ENCODE peak calls at places on chromosomes 7 and 10, in six cellular contexts. M is naive thymus-derived CD4-positive, alpha-beta T cell; W is ovary; P is heart right ventricle; B is SK-N-SH; V is left ventricle myocardium inferior. F is an unnamed sample.

GRCh38 chr7:36637417-36637816 is 86.9 kb downstream of the AOAH start:
- DNase-seq in M (no peak), W (no peak), P (no peak), B (no peak), V (no peak), F (no peak)

GRCh38 chr7:151247016-151247580 is 1.4 kb downstream of the SMARCD3 start:
- DNase-seq in M (no peak), W (peak), P (no peak), B (peak), V (no peak), F (no peak)

GRCh38 chr7:94602181-94602580 is 53.8 kb downstream of the SGCE start:
- DNase-seq in M (no peak), W (no peak), P (no peak), B (no peak), V (no peak), F (no peak)

GRCh38 chr10:110413049-110413783 is 84.5 kb upstream of the DUSP5 start:
- DNase-seq in M (no peak), W (no peak), P (no peak), B (no peak), V (no peak), F (no peak)

GRCh38 chr10:35640951-35641429 is 1.1 kb downstream of the FZD8 start:
- DNase-seq in M (peak), W (peak), P (peak), B (peak), V (peak), F (peak)

GRCh38 chr7:96718107-96719003 is 8.7 kb upstream of the SEM1 start:
- DNase-seq in M (no peak), W (no peak), P (no peak), B (no peak), V (no peak), F (no peak)

GRCh38 chr7:4190021-4190981 is 491.8 kb upstream of the FOXK1 start:
- DNase-seq in M (no peak), W (no peak), P (no peak), B (no peak), V (no peak), F (no peak)

GRCh38 chr7:76074972-76075370 is 27.1 kb downstream of the MDH2 start:
- DNase-seq in M (no peak), W (no peak), P (no peak), B (no peak), V (no peak), F (no peak)

GRCh38 chr10:12097791-12098190 is 29.0 kb downstream of the DHTKD1 start:
- DNase-seq in M (no peak), W (no peak), P (no peak), B (no peak), V (no peak), F (no peak)

GRCh38 chr7:20561908-20562307 is 53.6 kb upstream of the ABCB5 start:
- DNase-seq in M (no peak), W (no peak), P (no peak), B (no peak), V (no peak), F (no peak)

GRCh38 chr7:149238051-149238450 is 1.4 kb upstream of the ZNF212 start:
- DNase-seq in M (no peak), W (no peak), P (no peak), B (no peak), V (no peak), F (no peak)

GRCh38 chr10:102814456-102814871 is 22.7 kb downstream of the CYP17A1 start:
- DNase-seq in M (no peak), W (no peak), P (peak), B (no peak), V (peak), F (no peak)

DNA sequence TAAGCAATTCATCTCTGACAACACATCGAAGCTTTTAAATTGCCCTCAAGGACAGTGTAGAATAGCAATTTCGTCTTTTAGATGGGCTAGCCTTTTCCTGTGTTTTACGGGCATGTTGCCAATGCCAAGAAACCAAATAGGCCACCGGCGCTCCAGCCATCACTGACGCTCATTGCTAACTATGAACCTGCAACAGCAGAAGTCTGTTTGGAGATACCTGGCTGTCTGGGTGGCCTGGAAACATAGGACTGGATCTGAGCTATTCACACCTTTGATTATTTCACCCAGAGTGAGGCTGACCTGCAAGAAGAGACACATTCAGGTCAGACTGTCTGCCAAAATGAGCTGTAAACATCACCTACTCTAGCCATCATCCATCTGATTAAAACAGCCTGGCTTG is 12.0 kb downstream of the KPNA7 start:
- DNase-seq in M (no peak), W (no peak), P (no peak), B (no peak), V (no peak), F (no peak)
- H3K27ac ChIP-seq in M (no peak), W (no peak), P (no peak), B (no peak), V (no peak), F (no peak)

DNA sequence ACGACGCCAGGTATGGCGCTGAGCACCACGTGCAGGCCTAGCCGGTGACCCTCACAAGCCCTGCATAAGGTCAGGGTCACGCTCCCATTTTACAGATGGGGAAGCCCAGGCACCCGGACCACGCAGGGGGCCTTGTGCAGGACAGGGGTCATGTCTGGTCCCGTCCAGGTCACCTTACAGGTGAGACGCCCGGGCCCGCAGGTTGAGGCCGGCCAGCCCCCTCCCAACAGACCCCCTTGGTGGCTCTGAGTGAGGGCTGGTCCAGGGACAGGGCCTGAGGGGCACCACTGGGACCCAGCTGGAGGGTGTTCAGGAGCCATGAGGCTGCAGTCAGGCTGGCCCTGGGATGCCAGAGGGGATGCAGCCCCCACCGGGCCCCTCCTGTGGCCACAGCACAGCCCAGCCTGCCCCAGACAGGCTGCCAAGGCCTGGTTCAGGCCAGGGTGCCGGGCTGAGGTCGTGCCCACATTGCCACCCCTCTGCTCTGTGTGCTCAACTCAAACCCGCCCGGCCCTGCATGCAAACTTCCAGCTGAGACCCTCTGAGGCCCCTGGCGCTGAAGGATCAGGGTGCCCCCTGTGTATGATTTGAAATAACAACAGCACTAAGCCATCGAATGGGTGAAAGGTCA is 69.0 kb downstream of the PWWP2B start:
- DNase-seq in M (no peak), W (no peak), P (no peak), B (no peak), V (peak), F (no peak)
- H3K27ac ChIP-seq in M (no peak), W (peak), P (peak), B (no peak), V (peak), F (peak)

DNA sequence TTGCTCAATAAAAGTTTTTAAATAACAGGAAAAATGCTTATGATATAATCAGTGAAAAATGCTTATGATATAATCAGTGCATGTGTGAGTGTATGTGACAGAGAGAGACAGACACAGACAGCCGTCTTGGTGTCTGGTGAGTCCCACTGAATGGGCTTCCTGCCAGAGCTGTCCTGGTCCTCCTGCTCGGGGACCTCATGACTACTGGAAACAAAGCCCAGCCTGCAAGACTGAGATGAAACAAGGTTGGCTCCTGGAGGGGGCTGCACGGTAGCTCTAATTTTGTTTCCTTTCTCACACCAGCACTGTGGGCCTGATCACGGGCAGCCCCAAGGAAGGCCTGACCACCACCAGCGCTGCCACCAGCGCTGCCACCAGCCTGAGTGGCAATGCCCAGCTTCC is 57.3 kb downstream of the NRP1 start:
- DNase-seq in M (no peak), W (no peak), P (peak), B (peak), V (peak), F (peak)
- H3K27ac ChIP-seq in M (no peak), W (no peak), P (peak), B (peak), V (peak), F (no peak)

GRCh38 chr7:2700141-2700850 is 12.3 kb downstream of the AMZ1 start:
- DNase-seq in M (no peak), W (no peak), P (no peak), B (no peak), V (no peak), F (no peak)

GRCh38 chr7:2698581-2699288 is 10.7 kb downstream of the AMZ1 start:
- DNase-seq in M (peak), W (no peak), P (no peak), B (no peak), V (no peak), F (no peak)

GRCh38 chr7:2701406-2701805 is 13.4 kb downstream of the AMZ1 start:
- DNase-seq in M (no peak), W (no peak), P (no peak), B (no peak), V (no peak), F (no peak)

GRCh38 chr7:2701832-2702593 is 14.0 kb downstream of the AMZ1 start:
- DNase-seq in M (no peak), W (peak), P (no peak), B (peak), V (peak), F (no peak)

GRCh38 chr7:2699289-2699620 is 11.3 kb downstream of the AMZ1 start:
- DNase-seq in M (no peak), W (no peak), P (no peak), B (no peak), V (no peak), F (no peak)
- H3K27ac ChIP-seq in M (no peak), W (no peak), P (no peak), B (no peak), V (no peak), F (no peak)

GRCh38 chr10:79272353-79272752 is 74.9 kb upstream of the PPIF start:
- DNase-seq in M (no peak), W (no peak), P (no peak), B (no peak), V (no peak), F (no peak)

GRCh38 chr10:79269443-79269842 is 77.8 kb upstream of the PPIF start:
- DNase-seq in M (no peak), W (no peak), P (no peak), B (peak), V (no peak), F (no peak)

GRCh38 chr10:79269969-79270368 is 77.3 kb upstream of the PPIF start:
- DNase-seq in M (no peak), W (no peak), P (no peak), B (peak), V (no peak), F (no peak)

GRCh38 chr10:79268717-79269116 is 78.6 kb upstream of the PPIF start:
- DNase-seq in M (no peak), W (no peak), P (no peak), B (no peak), V (no peak), F (no peak)

DNA sequence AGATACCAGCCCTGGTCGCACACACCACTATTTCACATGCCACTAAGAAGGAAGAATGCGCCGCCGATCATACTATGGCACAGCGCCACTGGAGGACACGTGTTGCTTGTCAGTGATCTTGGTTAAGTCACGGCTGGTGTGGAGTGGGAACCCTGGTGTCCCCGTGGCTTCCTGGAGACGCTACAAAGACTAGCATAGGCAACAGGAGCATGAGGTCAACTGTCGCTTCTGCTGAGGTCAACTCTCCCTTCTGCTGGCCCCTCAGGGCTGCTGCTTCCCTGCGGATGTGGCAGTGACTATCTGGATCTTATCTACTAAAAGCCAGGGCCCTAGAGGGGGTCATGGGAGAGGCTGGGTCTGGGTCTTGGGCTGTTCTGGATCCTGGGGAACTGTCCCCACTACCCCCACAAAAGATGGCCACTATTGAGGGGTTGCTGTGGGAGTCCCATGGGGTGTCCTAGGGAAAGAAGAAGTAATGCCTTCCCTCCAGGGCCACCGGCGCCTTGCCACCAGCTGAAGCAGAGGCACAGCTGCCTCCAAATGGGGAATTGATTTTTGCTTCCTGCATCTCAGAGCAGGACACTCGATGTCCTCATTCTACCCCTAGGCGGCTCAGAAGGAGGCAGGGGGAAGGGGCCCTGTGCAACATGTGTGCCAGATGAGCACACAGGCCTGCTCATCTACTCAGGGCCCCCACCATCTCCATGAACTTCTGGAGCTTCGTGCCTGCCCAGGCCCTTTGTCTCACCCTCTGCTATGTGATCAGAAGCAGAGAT is 76.6 kb upstream of the PPIF start:
- DNase-seq in M (no peak), W (no peak), P (peak), B (peak), V (peak), F (no peak)
- H3K27ac ChIP-seq in M (no peak), W (no peak), P (peak), B (peak), V (peak), F (peak)

DNA sequence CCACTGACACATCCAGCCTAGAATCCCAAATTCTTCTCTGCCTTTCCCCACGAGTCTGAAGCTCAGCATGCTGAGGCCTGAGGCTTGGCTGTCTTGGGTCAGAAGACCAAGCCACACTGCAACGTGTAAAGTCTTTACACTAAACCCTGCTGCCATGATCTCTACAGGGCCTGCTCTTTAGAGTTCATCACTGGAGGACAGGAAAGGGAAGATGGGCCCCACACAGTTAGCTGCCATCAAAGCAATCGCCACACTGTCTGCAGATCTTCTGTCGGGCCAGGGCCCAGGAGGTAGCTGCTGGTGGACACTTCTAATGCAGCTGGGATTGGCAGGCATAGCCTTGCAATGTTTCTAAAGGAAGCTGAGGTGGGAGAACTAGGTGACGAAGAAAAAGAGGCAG is 8.4 kb upstream of the TECTB start:
- DNase-seq in M (no peak), W (no peak), P (no peak), B (no peak), V (no peak), F (no peak)
- H3K27ac ChIP-seq in M (no peak), W (no peak), P (no peak), B (no peak), V (no peak), F (no peak)

F was measured in adrenal gland.